ENCODE peak calls at places on chromosomes 6 and 20, in ten cellular contexts. N is HEK293T; R is OCI-M1; X is EH; Q is aorta; W is activated CD4-positive, alpha-beta T cell treated with anti-CD3 and anti-CD28 coated beads, Interleukin-2, amount 50 U/mL, for 24 hours; E is mucosa of gallbladder; P is SHP77 treated with DMSO at 0.1 percent for 48 hours; U is fibroblast of the conjunctiva; C is SJSA1. D is an unnamed sample.

GRCh38 chr6:43302126-43302525 is 4.1 kb downstream of the SLC22A7 start:
- DNase-seq in N (no peak), R (no peak), X (no peak), Q (peak), W (no peak), E (no peak), P (no peak), U (no peak), C (no peak), D (no peak)

GRCh38 chr20:41261260-41261659 is 56.3 kb downstream of the ZHX3 start:
- DNase-seq in N (no peak), R (no peak), X (no peak), Q (no peak), W (no peak), E (no peak), P (no peak), U (no peak), C (no peak), D (no peak)

GRCh38 chr20:44412402-44413144 is 57.1 kb downstream of the HNF4A start:
- DNase-seq in N (no peak), R (no peak), X (no peak), Q (peak), W (no peak), E (no peak), P (no peak), U (no peak), C (no peak), D (no peak)

GRCh38 chr20:32485126-32485769 is 99.9 kb downstream of the NOL4L start:
- DNase-seq in N (peak), R (peak), X (peak), Q (peak), W (peak), E (peak), P (peak), U (peak), C (peak), D (peak)

GRCh38 chr6:168116975-168117899 is 38.2 kb upstream of the FRMD1 start:
- DNase-seq in N (no peak), R (no peak), X (no peak), Q (peak), W (no peak), E (peak), P (no peak), U (no peak), C (no peak), D (no peak)

GRCh38 chr6:121510568-121511177 is 75.2 kb downstream of the GJA1 start:
- DNase-seq in N (no peak), R (no peak), X (peak), Q (no peak), W (no peak), E (no peak), P (no peak), U (no peak), C (no peak), D (no peak)

GRCh38 chr6:111812080-111813038 is 60.9 kb downstream of the FYN start:
- DNase-seq in N (no peak), R (no peak), X (peak), Q (no peak), W (no peak), E (no peak), P (no peak), U (no peak), C (no peak), D (no peak)

GRCh38 chr6:52371656-52372151 is 9.8 kb downstream of the PAQR8 start:
- DNase-seq in N (no peak), R (no peak), X (peak), Q (no peak), W (no peak), E (no peak), P (no peak), U (no peak), C (no peak), D (no peak)

GRCh38 chr6:14758421-14759043 is 487.3 kb upstream of the JARID2 start:
- DNase-seq in N (no peak), R (no peak), X (no peak), Q (no peak), W (no peak), E (peak), P (no peak), U (no peak), C (no peak), D (no peak)

GRCh38 chr6:160042014-160042773 is 73.3 kb downstream of the IGF2R start:
- DNase-seq in N (no peak), R (no peak), X (peak), Q (no peak), W (no peak), E (no peak), P (no peak), U (peak), C (no peak), D (no peak)

GRCh38 chr6:44254957-44255808 is 2.1 kb downstream of the SLC35B2 start:
- DNase-seq in N (no peak), R (no peak), X (peak), Q (peak), W (no peak), E (no peak), P (no peak), U (no peak), C (no peak), D (peak)

GRCh38 chr6:16244446-16244845 is 6.1 kb downstream of the GMPR start:
- DNase-seq in N (no peak), R (no peak), X (no peak), Q (no peak), W (no peak), E (peak), P (no peak), U (no peak), C (no peak), D (no peak)

GRCh38 chr6:31575335-31575901 is at the start of gene TNF:
- DNase-seq in N (no peak), R (no peak), X (no peak), Q (peak), W (peak), E (peak), P (no peak), U (no peak), C (no peak), D (peak)

D was measured in Kasumi-1.